ENCODE peak calls at places on chromosomes 5 and 9, in five cellular contexts. Y is CD4-positive, CD25-positive, alpha-beta regulatory T cell; R is left ventricle myocardium inferior; C is tibial artery; P is aorta. I is an unnamed sample.

GRCh38 chr5:7094626-7095025 is 301.3 kb upstream of the ADCY2 start:
- DNase-seq in Y (no peak), R (no peak), C (no peak), P (no peak), I (no peak)

GRCh38 chr5:139748505-139748826 is 47.1 kb upstream of the PSD2 start:
- DNase-seq in Y (no peak), R (no peak), C (no peak), P (no peak), I (no peak)

GRCh38 chr5:177500685-177501522 is 3.5 kb upstream of the PDLIM7 start:
- DNase-seq in Y (peak; percentile 74), R (peak; percentile 92), C (peak; percentile 92), P (peak; percentile 94), I (peak; percentile 93)

GRCh38 chr9:14827805-14828204 is 82.4 kb downstream of the FREM1 start:
- DNase-seq in Y (no peak), R (no peak), C (no peak), P (no peak), I (no peak)

GRCh38 chr9:123354806-123355508 is 1.0 kb upstream of the CRB2 start:
- DNase-seq in Y (no peak), R (no peak), C (no peak), P (no peak), I (no peak)

GRCh38 chr5:142484821-142485387 is 160.1 kb upstream of the SPRY4 start:
- DNase-seq in Y (no peak), R (no peak), C (no peak), P (no peak), I (no peak)

GRCh38 chr5:171264842-171265241 is 44.2 kb upstream of the TLX3 start:
- DNase-seq in Y (no peak), R (no peak), C (no peak), P (no peak), I (no peak)

GRCh38 chr5:173755319-173755718 is 132.8 kb upstream of the CPEB4 start:
- DNase-seq in Y (no peak), R (no peak), C (no peak), P (no peak), I (no peak)

GRCh38 chr5:151223447-151224264 is at the start of gene CCDC69:
- DNase-seq in Y (peak; percentile 59), R (peak; percentile 80), C (peak; percentile 88), P (peak; percentile 88), I (no peak)

GRCh38 chr5:142978726-142979125 is 208.5 kb downstream of the ARHGAP26 start:
- DNase-seq in Y (no peak), R (no peak), C (no peak), P (no peak), I (no peak)

GRCh38 chr9:130382636-130383349 is 62.0 kb upstream of the ASS1 start:
- DNase-seq in Y (no peak), R (no peak), C (no peak), P (no peak), I (no peak)

GRCh38 chr5:12354686-12355085 is 450.4 kb upstream of the CTNND2 start:
- DNase-seq in Y (no peak), R (no peak), C (no peak), P (no peak), I (no peak)

GRCh38 chr9:72444436-72444835 is 77.0 kb upstream of the TMC1 start:
- DNase-seq in Y (no peak), R (no peak), C (no peak), P (no peak), I (no peak)

GRCh38 chr9:134171316-134172197 is 7.2 kb upstream of the RNU6ATAC start:
- DNase-seq in Y (no peak), R (no peak), C (no peak), P (no peak), I (no peak)

GRCh38 chr5:74953961-74954720 is 88.0 kb upstream of the FAM169A start:
- DNase-seq in Y (no peak), R (no peak), C (no peak), P (no peak), I (no peak)

GRCh38 chr9:101433229-101433628 is 2.3 kb downstream of the ALDOB start:
- DNase-seq in Y (no peak), R (no peak), C (no peak), P (no peak), I (no peak)

GRCh38 chr5:31471040-31471439 is 60.9 kb downstream of the DROSHA start:
- DNase-seq in Y (no peak), R (no peak), C (no peak), P (no peak), I (no peak)
- H3K36me3 ChIP-seq in Y (peaks cover 46% of the 10 kb centered on the region), R (peaks cover 37% of the 10 kb centered on the region), C (peaks cover 29% of the 10 kb centered on the region), P (peaks cover 5% of the 10 kb centered on the region), I (peaks cover 68% of the 10 kb centered on the region)

GRCh38 chr9:120486835-120487234 is 93.1 kb downstream of the CDK5RAP2 start:
- DNase-seq in Y (no peak), R (no peak), C (no peak), P (no peak), I (no peak)
- H3K36me3 ChIP-seq in Y (peaks cover 70% of the 10 kb centered on the region), R (peaks cover 42% of the 10 kb centered on the region), C (peaks cover 39% of the 10 kb centered on the region), P (peaks cover 2% of the 10 kb centered on the region), I (peaks cover 47% of the 10 kb centered on the region)

GRCh38 chr5:135377751-135378680 is 21.0 kb downstream of the MACROH2A1 start:
- DNase-seq in Y (no peak), R (no peak), C (no peak), P (no peak), I (no peak)
- H3K36me3 ChIP-seq in Y (peaks cover 74% of the 10 kb centered on the region), R (peaks cover 37% of the 10 kb centered on the region), C (peaks cover 57% of the 10 kb centered on the region), P (no peaks in the 10 kb centered on the region), I (peaks cover 100% of the 10 kb centered on the region)

DNA sequence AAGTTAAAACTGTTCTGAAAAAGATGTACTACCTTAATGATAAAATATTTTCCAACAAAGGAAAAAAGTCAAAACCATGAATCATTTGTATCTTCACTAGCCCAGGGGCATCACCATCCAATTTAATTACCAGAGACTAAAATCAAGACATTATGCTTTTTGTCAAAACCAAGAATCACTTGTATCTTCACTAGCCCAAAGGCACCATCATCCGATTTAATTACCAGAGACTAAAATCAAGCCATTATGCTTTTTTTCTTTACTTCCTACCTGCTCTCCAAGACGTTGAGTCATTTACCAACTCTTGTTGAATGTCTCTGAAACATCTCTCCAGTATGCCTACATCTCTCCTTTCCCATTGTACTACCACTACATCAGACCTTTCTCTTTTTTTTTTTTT is 37.9 kb downstream of the FBXO38 start:
- DNase-seq in Y (no peak), R (no peak), C (no peak), P (no peak), I (no peak)
- H3K36me3 ChIP-seq in Y (peaks cover 86% of the 10 kb centered on the region), R (peaks cover 94% of the 10 kb centered on the region), C (peaks cover 68% of the 10 kb centered on the region), P (peaks cover 6% of the 10 kb centered on the region), I (peaks cover 100% of the 10 kb centered on the region)

DNA sequence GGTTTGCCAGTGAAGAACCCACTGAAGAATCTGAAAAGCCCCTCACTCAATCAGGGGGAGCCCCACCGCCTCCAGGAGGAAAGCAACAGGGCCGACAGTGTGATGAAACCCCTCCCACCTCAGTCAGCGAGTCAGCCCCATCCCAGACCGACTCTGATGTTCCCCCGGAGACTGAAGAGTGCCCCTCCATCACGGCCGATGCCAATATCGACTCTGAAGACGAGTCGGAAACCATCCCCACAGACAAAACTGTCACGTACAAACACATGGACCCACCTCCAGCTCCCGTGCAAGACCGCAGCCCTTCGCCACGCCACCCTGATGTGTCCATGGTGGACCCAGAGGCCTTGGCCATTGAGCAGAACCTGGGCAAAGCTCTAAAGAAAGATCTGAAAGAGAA is 92.4 kb downstream of the MAP1B start:
- DNase-seq in Y (no peak), R (no peak), C (no peak), P (no peak), I (no peak)
- H3K36me3 ChIP-seq in Y (no peaks in the 10 kb centered on the region), R (peaks cover 87% of the 10 kb centered on the region), C (peaks cover 71% of the 10 kb centered on the region), P (peaks cover 10% of the 10 kb centered on the region), I (peaks cover 53% of the 10 kb centered on the region)

I was measured in RWPE2.